ENCODE peak calls at places on chromosomes 4 and X, in eight cellular contexts. A is activated CD4-positive, CD25-positive, alpha-beta regulatory T cell treated with anti-CD3 and anti-CD28 coated beads, Interleukin-2, amount 50 U/mL, for 72 hours; L is NCI-H1436; T is hippocampal formation; Z is KBM-7; K is astrocyte of the spinal cord; P is central memory CD8-positive, alpha-beta T cell; N is NCI-H345. O is an unnamed sample.

GRCh38 chrX:115226929-115227328 is 7.0 kb downstream of the LRCH2 start:
- DNase-seq in T (no peak), A (no peak), K (peak), Z (no peak), P (no peak), N (peak), L (peak), O (no peak)

GRCh38 chr4:62898115-62898514 is 1511.1 kb downstream of the TECRL start:
- DNase-seq in A (no peak), N (no peak), P (no peak), Z (no peak), T (no peak), K (no peak), L (no peak), O (no peak)

GRCh38 chr4:147674496-147674895 is 9.5 kb downstream of the PRMT9 start:
- DNase-seq in N (no peak), K (no peak), P (no peak), T (no peak), L (no peak), Z (no peak), A (no peak), O (no peak)

GRCh38 chr4:33715996-33716395 is 2528.3 kb downstream of the ARAP2 start:
- DNase-seq in P (no peak), K (peak), T (no peak), N (no peak), A (no peak), L (no peak), Z (no peak), O (no peak)

GRCh38 chr4:7379719-7380118 is 55.0 kb downstream of the PSAPL1 start:
- DNase-seq in K (no peak), L (no peak), P (no peak), A (no peak), T (no peak), Z (no peak), N (no peak), O (no peak)

GRCh38 chrX:119266364-119266995 is 30.4 kb downstream of the PGRMC1 start:
- DNase-seq in A (no peak), T (no peak), P (no peak), K (peak), L (no peak), N (no peak), Z (peak), O (no peak)

GRCh38 chrX:7076245-7076661 is 71.3 kb upstream of the STS start:
- DNase-seq in N (no peak), A (no peak), T (no peak), Z (peak), K (no peak), L (no peak), P (no peak), O (no peak)

GRCh38 chrX:105651052-105651451 is 171.3 kb upstream of the NRK start:
- DNase-seq in P (no peak), N (no peak), L (no peak), A (no peak), T (no peak), K (no peak), Z (no peak), O (no peak)

O was measured in HL-60.